ENCODE peak calls at places on chromosomes 2 and 18, in eight cellular contexts. One of them, this sample, is unnamed.
A peak's percentile ranks its signal among the peaks of the same experiment; 100 is the strongest.

GRCh38 chr2:17306706-17307105 is 211.5 kb downstream of the RAD51AP2 start:
- DNase-seq in adrenal gland: no peak
- DNase-seq in mesenchymal stem cell: peak; percentile 23
- DNase-seq in CD8-positive, alpha-beta T cell: no peak
- DNase-seq in heart right ventricle: no peak
- DNase-seq in lung: no peak
- DNase-seq in stomach: no peak
- DNase-seq in transverse colon: no peak
- DNase-seq in this sample: no peak

GRCh38 chr2:216671081-216671411 is 24.3 kb downstream of the IGFBP5 start:
- DNase-seq in stomach: no peak
- DNase-seq in mesenchymal stem cell: no peak
- DNase-seq in CD8-positive, alpha-beta T cell: no peak
- DNase-seq in transverse colon: no peak
- DNase-seq in lung: no peak
- DNase-seq in heart right ventricle: no peak
- DNase-seq in adrenal gland: no peak
- DNase-seq in this sample: no peak

GRCh38 chr18:6056171-6056932 is 161.0 kb upstream of the TMEM200C start:
- DNase-seq in heart right ventricle: no peak
- DNase-seq in CD8-positive, alpha-beta T cell: no peak
- DNase-seq in stomach: no peak
- DNase-seq in transverse colon: no peak
- DNase-seq in adrenal gland: no peak
- DNase-seq in lung: no peak
- DNase-seq in mesenchymal stem cell: peak; percentile 63
- DNase-seq in this sample: peak; percentile 59

GRCh38 chr2:142140434-142140845 is 9.6 kb upstream of the LRP1B start:
- DNase-seq in adrenal gland: no peak
- DNase-seq in stomach: no peak
- DNase-seq in CD8-positive, alpha-beta T cell: no peak
- DNase-seq in lung: no peak
- DNase-seq in mesenchymal stem cell: peak; percentile 50
- DNase-seq in transverse colon: no peak
- DNase-seq in heart right ventricle: no peak
- DNase-seq in this sample: no peak

GRCh38 chr2:38748857-38749804 is 2.0 kb downstream of the SRSF7 start:
- DNase-seq in mesenchymal stem cell: no peak
- DNase-seq in heart right ventricle: no peak
- DNase-seq in CD8-positive, alpha-beta T cell: no peak
- DNase-seq in stomach: no peak
- DNase-seq in transverse colon: no peak
- DNase-seq in lung: no peak
- DNase-seq in adrenal gland: no peak
- DNase-seq in this sample: no peak

GRCh38 chr2:740446-741293 is 63.5 kb upstream of the TMEM18 start:
- DNase-seq in CD8-positive, alpha-beta T cell: peak; percentile 37
- DNase-seq in transverse colon: peak; percentile 85
- DNase-seq in stomach: peak; percentile 75
- DNase-seq in adrenal gland: peak; percentile 93
- DNase-seq in lung: peak; percentile 80
- DNase-seq in mesenchymal stem cell: peak; percentile 99
- DNase-seq in heart right ventricle: peak; percentile 43
- DNase-seq in this sample: peak; percentile 95

GRCh38 chr18:31241900-31242409 is 76.0 kb upstream of the DSG1 start:
- DNase-seq in mesenchymal stem cell: peak; percentile 7
- DNase-seq in transverse colon: peak; percentile 68
- DNase-seq in stomach: no peak
- DNase-seq in CD8-positive, alpha-beta T cell: no peak
- DNase-seq in adrenal gland: no peak
- DNase-seq in heart right ventricle: no peak
- DNase-seq in lung: no peak
- DNase-seq in this sample: no peak

GRCh38 chr2:207048421-207048820 is 109.1 kb downstream of the CPO start:
- DNase-seq in lung: no peak
- DNase-seq in transverse colon: no peak
- DNase-seq in mesenchymal stem cell: peak; percentile 44
- DNase-seq in stomach: no peak
- DNase-seq in adrenal gland: no peak
- DNase-seq in heart right ventricle: no peak
- DNase-seq in CD8-positive, alpha-beta T cell: no peak
- DNase-seq in this sample: no peak

GRCh38 chr2:1864301-1864980 is 120.1 kb upstream of the PXDN start:
- DNase-seq in adrenal gland: no peak
- DNase-seq in stomach: no peak
- DNase-seq in mesenchymal stem cell: no peak
- DNase-seq in transverse colon: no peak
- DNase-seq in lung: no peak
- DNase-seq in heart right ventricle: no peak
- DNase-seq in CD8-positive, alpha-beta T cell: no peak
- DNase-seq in this sample: no peak

GRCh38 chr2:242010567-242011513 is 141.3 kb downstream of the RTP5 start:
- DNase-seq in mesenchymal stem cell: no peak
- DNase-seq in heart right ventricle: no peak
- DNase-seq in adrenal gland: no peak
- DNase-seq in stomach: no peak
- DNase-seq in CD8-positive, alpha-beta T cell: no peak
- DNase-seq in transverse colon: peak; percentile 7
- DNase-seq in lung: no peak
- DNase-seq in this sample: no peak

GRCh38 chr18:75113455-75113854 is 95.5 kb downstream of the PTGR3 start:
- DNase-seq in mesenchymal stem cell: no peak
- DNase-seq in CD8-positive, alpha-beta T cell: no peak
- DNase-seq in stomach: no peak
- DNase-seq in transverse colon: no peak
- DNase-seq in adrenal gland: no peak
- DNase-seq in lung: no peak
- DNase-seq in heart right ventricle: no peak
- DNase-seq in this sample: no peak

GRCh38 chr2:70947556-70948184 is 12.0 kb downstream of the ATP6V1B1 start:
- DNase-seq in stomach: no peak
- DNase-seq in lung: no peak
- DNase-seq in mesenchymal stem cell: peak; percentile 58
- DNase-seq in transverse colon: no peak
- DNase-seq in adrenal gland: peak; percentile 11
- DNase-seq in heart right ventricle: no peak
- DNase-seq in CD8-positive, alpha-beta T cell: no peak
- DNase-seq in this sample: peak; percentile 36

GRCh38 chr2:168396131-168396530 is 59.9 kb upstream of the CERS6 start:
- DNase-seq in adrenal gland: no peak
- DNase-seq in heart right ventricle: no peak
- DNase-seq in stomach: no peak
- DNase-seq in lung: no peak
- DNase-seq in mesenchymal stem cell: no peak
- DNase-seq in CD8-positive, alpha-beta T cell: no peak
- DNase-seq in transverse colon: no peak
- DNase-seq in this sample: no peak

GRCh38 chr2:42138163-42139016 is 30.8 kb upstream of the EML4 start:
- DNase-seq in transverse colon: no peak
- DNase-seq in CD8-positive, alpha-beta T cell: no peak
- DNase-seq in heart right ventricle: peak; percentile 69
- DNase-seq in mesenchymal stem cell: peak; percentile 90
- DNase-seq in adrenal gland: no peak
- DNase-seq in stomach: peak; percentile 57
- DNase-seq in lung: peak; percentile 77
- DNase-seq in this sample: peak; percentile 72

GRCh38 chr2:240359695-240360094 is 75.8 kb upstream of the GPC1 start:
- DNase-seq in CD8-positive, alpha-beta T cell: no peak
- DNase-seq in mesenchymal stem cell: no peak
- DNase-seq in adrenal gland: no peak
- DNase-seq in stomach: no peak
- DNase-seq in heart right ventricle: no peak
- DNase-seq in transverse colon: no peak
- DNase-seq in lung: no peak
- DNase-seq in this sample: no peak

GRCh38 chr2:207276248-207276647 is 110.5 kb upstream of the KLF7 start:
- DNase-seq in heart right ventricle: no peak
- DNase-seq in transverse colon: no peak
- DNase-seq in stomach: no peak
- DNase-seq in CD8-positive, alpha-beta T cell: no peak
- DNase-seq in adrenal gland: no peak
- DNase-seq in mesenchymal stem cell: no peak
- DNase-seq in lung: no peak
- DNase-seq in this sample: no peak

GRCh38 chr18:80200171-80200931 is 47.0 kb downstream of the PARD6G start:
- DNase-seq in heart right ventricle: no peak
- DNase-seq in transverse colon: no peak
- DNase-seq in lung: peak; percentile 27
- DNase-seq in mesenchymal stem cell: peak; percentile 46
- DNase-seq in CD8-positive, alpha-beta T cell: no peak
- DNase-seq in stomach: no peak
- DNase-seq in adrenal gland: no peak
- DNase-seq in this sample: no peak

GRCh38 chr2:64325852-64326577 is 127.9 kb upstream of the LGALSL start:
- DNase-seq in adrenal gland: no peak
- DNase-seq in stomach: no peak
- DNase-seq in CD8-positive, alpha-beta T cell: peak; percentile 41
- DNase-seq in lung: no peak
- DNase-seq in transverse colon: peak; percentile 46
- DNase-seq in heart right ventricle: no peak
- DNase-seq in mesenchymal stem cell: no peak
- DNase-seq in this sample: no peak

GRCh38 chr2:73426161-73426560 is 40.5 kb downstream of the ALMS1 start:
- DNase-seq in mesenchymal stem cell: no peak
- DNase-seq in stomach: no peak
- DNase-seq in heart right ventricle: no peak
- DNase-seq in CD8-positive, alpha-beta T cell: no peak
- DNase-seq in lung: no peak
- DNase-seq in transverse colon: no peak
- DNase-seq in adrenal gland: no peak
- DNase-seq in this sample: no peak

GRCh38 chr2:169362346-169363026 is at the start of gene LRP2:
- DNase-seq in mesenchymal stem cell: peak; percentile 15
- DNase-seq in heart right ventricle: no peak
- DNase-seq in stomach: no peak
- DNase-seq in adrenal gland: no peak
- DNase-seq in CD8-positive, alpha-beta T cell: peak; percentile 8
- DNase-seq in lung: peak; percentile 36
- DNase-seq in transverse colon: peak; percentile 13
- DNase-seq in this sample: peak; percentile 4

GRCh38 chr2:115234707-115235106 is 792.3 kb downstream of the DPP10 start:
- DNase-seq in mesenchymal stem cell: no peak
- DNase-seq in lung: no peak
- DNase-seq in heart right ventricle: no peak
- DNase-seq in adrenal gland: no peak
- DNase-seq in transverse colon: no peak
- DNase-seq in stomach: no peak
- DNase-seq in CD8-positive, alpha-beta T cell: no peak
- DNase-seq in this sample: no peak

GRCh38 chr2:115234175-115234574 is 791.7 kb downstream of the DPP10 start:
- DNase-seq in stomach: no peak
- DNase-seq in mesenchymal stem cell: no peak
- DNase-seq in lung: no peak
- DNase-seq in CD8-positive, alpha-beta T cell: no peak
- DNase-seq in adrenal gland: no peak
- DNase-seq in heart right ventricle: no peak
- DNase-seq in transverse colon: no peak
- DNase-seq in this sample: no peak
- H3K9me3 ChIP-seq in stomach: no peaks in the 10 kb centered on the region
- H3K9me3 ChIP-seq in mesenchymal stem cell: no peaks in the 10 kb centered on the region
- H3K9me3 ChIP-seq in lung: no peaks in the 10 kb centered on the region
- H3K9me3 ChIP-seq in CD8-positive, alpha-beta T cell: no peaks in the 10 kb centered on the region
- H3K9me3 ChIP-seq in adrenal gland: no peaks in the 10 kb centered on the region
- H3K9me3 ChIP-seq in heart right ventricle: no peaks in the 10 kb centered on the region
- H3K9me3 ChIP-seq in transverse colon: no peaks in the 10 kb centered on the region
- H3K9me3 ChIP-seq in this sample: no peaks in the 10 kb centered on the region

DNA sequence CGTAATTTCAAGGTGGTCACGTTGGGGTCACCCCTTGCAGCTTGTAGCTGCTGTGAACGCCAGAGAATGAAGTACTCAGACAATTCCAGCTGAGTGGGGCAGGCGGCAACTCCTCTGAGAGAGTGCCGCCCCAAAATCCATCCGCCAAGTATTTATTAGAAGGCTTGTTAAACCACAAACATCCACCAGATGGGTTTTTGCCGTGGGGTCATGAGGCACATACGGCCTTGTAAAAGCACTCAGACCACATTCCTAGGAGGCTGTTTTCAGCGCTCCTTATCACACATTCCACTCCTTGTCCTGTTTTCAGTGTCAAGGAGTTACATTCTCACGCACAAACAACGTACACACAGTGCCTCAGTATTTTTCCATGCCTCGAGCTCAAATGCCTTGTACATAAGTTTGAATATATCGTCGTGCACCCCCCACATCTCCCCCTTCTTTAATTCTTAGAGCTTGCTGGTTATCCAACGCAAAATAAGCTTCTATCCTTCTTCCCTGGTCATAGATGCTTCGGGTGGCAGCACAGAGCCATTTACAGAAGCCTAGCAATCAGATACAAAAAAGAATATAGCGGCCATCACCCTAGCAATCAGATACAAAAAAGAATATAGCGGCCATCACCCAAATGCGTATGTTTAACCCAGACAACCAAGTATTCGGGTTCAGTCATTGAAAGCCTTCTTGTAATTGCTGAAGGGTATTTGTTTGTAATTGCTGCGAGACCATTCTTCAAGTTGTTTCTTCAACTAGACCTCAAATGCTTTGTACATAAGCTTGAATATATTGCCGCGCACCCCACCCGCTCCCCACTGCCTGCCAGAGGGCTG is 7.3 kb downstream of the ALPP start:
- DNase-seq in heart right ventricle: no peak
- DNase-seq in CD8-positive, alpha-beta T cell: no peak
- DNase-seq in transverse colon: no peak
- DNase-seq in lung: peak; percentile 59
- DNase-seq in adrenal gland: no peak
- DNase-seq in stomach: no peak
- DNase-seq in mesenchymal stem cell: peak; percentile 96
- DNase-seq in this sample: no peak
- H3K27me3 ChIP-seq in heart right ventricle: peaks cover 95% of the 10 kb centered on the region
- H3K27me3 ChIP-seq in CD8-positive, alpha-beta T cell: no peaks in the 10 kb centered on the region
- H3K27me3 ChIP-seq in transverse colon: peaks cover 96% of the 10 kb centered on the region
- H3K27me3 ChIP-seq in lung: no peaks in the 10 kb centered on the region
- H3K27me3 ChIP-seq in adrenal gland: peaks cover 57% of the 10 kb centered on the region
- H3K27me3 ChIP-seq in stomach: peaks cover 39% of the 10 kb centered on the region
- H3K27me3 ChIP-seq in mesenchymal stem cell: peaks cover 62% of the 10 kb centered on the region
- H3K27me3 ChIP-seq in this sample: peaks cover 33% of the 10 kb centered on the region

DNA sequence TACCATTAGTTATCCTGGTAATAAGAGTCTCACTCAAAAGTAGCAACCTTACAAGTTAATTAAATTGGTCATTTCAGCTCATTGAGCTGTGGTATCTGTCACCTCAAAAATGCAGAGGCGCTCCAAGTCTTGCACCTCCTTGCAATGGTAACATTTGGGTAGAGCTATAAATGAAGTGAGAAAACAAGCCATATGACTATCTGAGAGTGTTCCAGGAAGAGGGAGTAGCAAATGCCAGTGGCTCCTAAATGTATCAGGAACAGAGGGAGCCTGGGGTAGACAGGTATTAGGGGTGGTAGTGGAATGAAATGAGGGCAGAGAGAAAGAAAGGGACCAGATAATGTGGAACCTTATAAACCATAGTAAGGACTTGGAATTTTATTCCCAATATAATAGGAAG is 6.0 kb upstream of the ZSCAN30 start:
- DNase-seq in stomach: no peak
- DNase-seq in mesenchymal stem cell: no peak
- DNase-seq in CD8-positive, alpha-beta T cell: no peak
- DNase-seq in heart right ventricle: no peak
- DNase-seq in adrenal gland: no peak
- DNase-seq in transverse colon: no peak
- DNase-seq in lung: no peak
- DNase-seq in this sample: no peak
- H3K9me3 ChIP-seq in stomach: no peaks in the 10 kb centered on the region
- H3K9me3 ChIP-seq in mesenchymal stem cell: peaks cover 79% of the 10 kb centered on the region
- H3K9me3 ChIP-seq in CD8-positive, alpha-beta T cell: peaks cover 3% of the 10 kb centered on the region
- H3K9me3 ChIP-seq in heart right ventricle: peaks cover 27% of the 10 kb centered on the region
- H3K9me3 ChIP-seq in adrenal gland: peaks cover 19% of the 10 kb centered on the region
- H3K9me3 ChIP-seq in transverse colon: peaks cover 4% of the 10 kb centered on the region
- H3K9me3 ChIP-seq in lung: peaks cover 5% of the 10 kb centered on the region
- H3K9me3 ChIP-seq in this sample: peaks cover 12% of the 10 kb centered on the region

GRCh38 chr2:225543626-225544025 is 144.1 kb downstream of the NYAP2 start:
- DNase-seq in mesenchymal stem cell: no peak
- DNase-seq in heart right ventricle: no peak
- DNase-seq in lung: no peak
- DNase-seq in stomach: no peak
- DNase-seq in CD8-positive, alpha-beta T cell: no peak
- DNase-seq in transverse colon: no peak
- DNase-seq in adrenal gland: no peak
- DNase-seq in this sample: no peak
- H3K27me3 ChIP-seq in mesenchymal stem cell: no peaks in the 10 kb centered on the region
- H3K27me3 ChIP-seq in heart right ventricle: no peaks in the 10 kb centered on the region
- H3K27me3 ChIP-seq in lung: no peaks in the 10 kb centered on the region
- H3K27me3 ChIP-seq in stomach: no peaks in the 10 kb centered on the region
- H3K27me3 ChIP-seq in CD8-positive, alpha-beta T cell: no peaks in the 10 kb centered on the region
- H3K27me3 ChIP-seq in transverse colon: no peaks in the 10 kb centered on the region
- H3K27me3 ChIP-seq in adrenal gland: no peaks in the 10 kb centered on the region
- H3K27me3 ChIP-seq in this sample: peaks cover 5% of the 10 kb centered on the region